ENCODE peak calls at places on chromosomes 2 and 18, in eight cellular contexts. Q, M, I, W, Y, E, K and Z are unnamed samples.

GRCh38 chr2:174593574-174594203 is 3.9 kb downstream of the WIPF1 start:
- DNase-seq in I (peak), M (no peak), E (no peak), W (peak), Q (no peak), K (peak), Y (no peak), Z (peak)

GRCh38 chr2:317501-318424 is 29.9 kb upstream of the ALKAL2 start:
- DNase-seq in K (peak), Y (no peak), Q (peak), W (peak), E (no peak), M (no peak), I (peak), Z (peak)

GRCh38 chr2:137255345-137255744 is 490.0 kb downstream of the THSD7B start:
- DNase-seq in W (no peak), Q (no peak), I (no peak), E (no peak), M (no peak), K (no peak), Y (no peak), Z (no peak)

GRCh38 chr2:240816584-240817495 is 3.2 kb downstream of the KIF1A start:
- DNase-seq in M (no peak), E (peak), Y (peak), I (no peak), W (no peak), Q (peak), K (no peak), Z (no peak)

GRCh38 chr18:79345981-79346380 is 49.7 kb upstream of the NFATC1 start:
- DNase-seq in E (no peak), Y (no peak), I (no peak), K (no peak), Q (peak), M (no peak), W (no peak), Z (no peak)

GRCh38 chr2:55923091-55923977 is at the start of gene EFEMP1:
- DNase-seq in Y (peak), Q (peak), E (peak), I (no peak), W (peak), K (peak), M (peak), Z (peak)

GRCh38 chr18:36315736-36316135 is 18.2 kb downstream of the FHOD3 start:
- DNase-seq in I (no peak), K (peak), W (peak), M (no peak), Q (peak), E (no peak), Y (no peak), Z (peak)

GRCh38 chr18:35661483-35662146 is 80.1 kb downstream of the GALNT1 start:
- DNase-seq in E (no peak), K (peak), Q (no peak), M (no peak), I (no peak), Y (no peak), W (no peak), Z (no peak)

GRCh38 chr2:231464576-231465540 is 574 bp upstream of the NCL start:
- DNase-seq in Y (peak), M (peak), E (peak), W (peak), K (peak), I (no peak), Q (peak), Z (peak)

GRCh38 chr2:138877421-138877820 is 97.2 kb upstream of the NXPH2 start:
- DNase-seq in K (no peak), E (no peak), I (no peak), M (no peak), Q (no peak), W (no peak), Y (no peak), Z (no peak)

GRCh38 chr2:101258804-101259203 is 6.1 kb downstream of the CNOT11 start:
- DNase-seq in K (no peak), M (no peak), W (no peak), Y (no peak), Q (no peak), E (no peak), I (no peak), Z (no peak)

GRCh38 chr2:69804416-69804815 is 25.0 kb upstream of the GMCL1 start:
- DNase-seq in I (no peak), E (no peak), K (no peak), M (no peak), Q (no peak), Y (no peak), W (no peak), Z (no peak)

GRCh38 chr2:210477496-210477895 is 937 bp upstream of the LANCL1 start:
- DNase-seq in I (peak), K (peak), W (peak), Y (no peak), E (no peak), Q (peak), M (peak), Z (peak)

GRCh38 chr2:60821133-60821469 is 60.3 kb upstream of the REL start:
- DNase-seq in W (no peak), Q (no peak), M (no peak), Y (no peak), I (no peak), K (no peak), E (no peak), Z (no peak)

GRCh38 chr2:14517731-14518130 is 114.8 kb upstream of the LRATD1 start:
- DNase-seq in Y (no peak), Q (no peak), K (no peak), I (no peak), W (no peak), E (no peak), M (no peak), Z (no peak)

GRCh38 chr18:2390158-2390557 is 181.1 kb downstream of the METTL4 start:
- DNase-seq in M (no peak), W (no peak), Q (no peak), E (no peak), Y (no peak), K (no peak), I (no peak), Z (no peak)

GRCh38 chr18:78562446-78563020 is 417.1 kb upstream of the SALL3 start:
- DNase-seq in Q (no peak), K (no peak), M (no peak), W (peak), E (no peak), I (no peak), Y (no peak), Z (no peak)

GRCh38 chr2:72414108-72414507 is 266.4 kb upstream of the CYP26B1 start:
- DNase-seq in M (no peak), W (no peak), Y (no peak), I (no peak), K (peak), E (no peak), Q (no peak), Z (peak)

GRCh38 chr2:9170458-9171130 is 36.0 kb upstream of the ASAP2 start:
- DNase-seq in E (no peak), W (no peak), Y (no peak), M (no peak), Q (no peak), K (no peak), I (no peak), Z (no peak)

GRCh38 chr18:77077836-77078456 is 54.6 kb downstream of the MBP start:
- DNase-seq in E (no peak), W (no peak), M (no peak), Y (no peak), K (peak), Q (no peak), I (no peak), Z (no peak)

GRCh38 chr2:154855113-154855512 is 156.6 kb downstream of the KCNJ3 start:
- DNase-seq in Q (no peak), K (no peak), Y (no peak), W (no peak), I (no peak), E (no peak), M (no peak), Z (no peak)

GRCh38 chr2:235411905-235412304 is 81.9 kb upstream of the AGAP1 start:
- DNase-seq in I (no peak), M (no peak), E (no peak), W (no peak), Y (no peak), Q (no peak), K (no peak), Z (no peak)

GRCh38 chr2:225841314-225841713 is 441.8 kb downstream of the NYAP2 start:
- DNase-seq in W (no peak), K (peak), E (no peak), M (no peak), Q (no peak), Y (no peak), I (peak), Z (peak)

GRCh38 chr18:59900222-59901128 is 679 bp downstream of the PMAIP1 start:
- DNase-seq in Q (peak), E (no peak), K (peak), M (peak), I (no peak), Y (peak), W (peak), Z (peak)

GRCh38 chr2:558302-558642 is 118.9 kb downstream of the TMEM18 start:
- DNase-seq in K (no peak), Y (no peak), Q (no peak), I (no peak), W (no peak), M (no peak), E (no peak), Z (no peak)

GRCh38 chr18:43914017-43914416 is 636.7 kb upstream of the SYT4 start:
- DNase-seq in W (no peak), K (no peak), E (no peak), M (no peak), I (no peak), Y (no peak), Q (no peak), Z (no peak)

GRCh38 chr2:169158874-169159273 is 89.5 kb downstream of the DHRS9 start:
- DNase-seq in I (no peak), M (no peak), Y (no peak), E (no peak), W (no peak), Q (no peak), K (no peak), Z (no peak)

GRCh38 chr2:70501215-70501614 is 52.4 kb downstream of the TGFA start:
- DNase-seq in Q (no peak), W (no peak), Y (no peak), K (no peak), I (no peak), E (no peak), M (no peak), Z (no peak)

GRCh38 chr2:63078852-63079606 is 28.4 kb downstream of the OTX1 start:
- DNase-seq in Q (peak), I (no peak), Y (no peak), K (no peak), M (no peak), E (no peak), W (peak), Z (peak)

GRCh38 chr2:79124907-79125720 is 4.8 kb downstream of the REG1A start:
- DNase-seq in Q (no peak), W (no peak), I (no peak), K (no peak), Y (no peak), E (no peak), M (peak), Z (no peak)

GRCh38 chr2:231361701-231362588 is 33.6 kb upstream of the B3GNT7 start:
- DNase-seq in Q (peak), Y (peak), W (no peak), E (peak), I (no peak), K (no peak), M (no peak), Z (no peak)

GRCh38 chr18:21599585-21600525 is 649 bp downstream of the ESCO1 start:
- DNase-seq in W (peak), I (peak), M (peak), Q (peak), E (peak), Y (peak), K (peak), Z (peak)

GRCh38 chr2:233265899-233266431 is 14.5 kb downstream of the ATG16L1 start:
- DNase-seq in E (no peak), M (no peak), W (no peak), I (no peak), Y (no peak), K (no peak), Q (no peak), Z (no peak)

GRCh38 chr2:175745911-175746310 is 256.2 kb downstream of the LNPK start:
- DNase-seq in M (no peak), W (no peak), Q (no peak), K (no peak), E (no peak), I (no peak), Y (no peak), Z (no peak)

GRCh38 chr2:217248312-217248935 is 388.6 kb upstream of the TNP1 start:
- DNase-seq in W (no peak), Q (peak), I (no peak), M (peak), E (no peak), K (peak), Y (peak), Z (no peak)

GRCh38 chr2:65377556-65378307 is 54.7 kb downstream of the SPRED2 start:
- DNase-seq in K (peak), I (peak), M (no peak), W (no peak), Q (peak), E (no peak), Y (no peak), Z (peak)

GRCh38 chr18:67367540-67367939 is 149.0 kb downstream of the DSEL start:
- DNase-seq in Q (no peak), K (peak), M (no peak), Y (no peak), I (no peak), W (no peak), E (no peak), Z (peak)

GRCh38 chr18:78082776-78083175 is 833.1 kb downstream of the GALR1 start:
- DNase-seq in W (no peak), E (no peak), Q (peak), I (no peak), M (no peak), Y (no peak), K (no peak), Z (no peak)

GRCh38 chr2:98771771-98772521 is 41.0 kb upstream of the MGAT4A start:
- DNase-seq in W (no peak), E (no peak), Y (no peak), K (peak), I (no peak), Q (no peak), M (no peak), Z (peak)
- H3K4me3 ChIP-seq in W (no peak), E (no peak), Y (peak), K (no peak), I (no peak), Q (no peak), M (no peak), Z (no peak)

GRCh38 chr2:220152281-220152680 is 524.9 kb downstream of the SLC4A3 start:
- DNase-seq in M (no peak), Q (no peak), I (no peak), Y (no peak), K (no peak), W (no peak), E (no peak), Z (no peak)

GRCh38 chr2:220159738-220160137 is 532.3 kb downstream of the SLC4A3 start:
- DNase-seq in E (no peak), W (no peak), I (no peak), K (no peak), Y (no peak), M (no peak), Q (no peak), Z (no peak)

GRCh38 chr2:220148849-220149248 is 521.4 kb downstream of the SLC4A3 start:
- DNase-seq in I (no peak), M (no peak), E (no peak), W (no peak), Y (no peak), K (peak), Q (no peak), Z (no peak)

GRCh38 chr2:220157312-220157711 is 529.9 kb downstream of the SLC4A3 start:
- DNase-seq in Q (peak), W (no peak), Y (no peak), M (no peak), K (no peak), E (no peak), I (no peak), Z (no peak)

DNA sequence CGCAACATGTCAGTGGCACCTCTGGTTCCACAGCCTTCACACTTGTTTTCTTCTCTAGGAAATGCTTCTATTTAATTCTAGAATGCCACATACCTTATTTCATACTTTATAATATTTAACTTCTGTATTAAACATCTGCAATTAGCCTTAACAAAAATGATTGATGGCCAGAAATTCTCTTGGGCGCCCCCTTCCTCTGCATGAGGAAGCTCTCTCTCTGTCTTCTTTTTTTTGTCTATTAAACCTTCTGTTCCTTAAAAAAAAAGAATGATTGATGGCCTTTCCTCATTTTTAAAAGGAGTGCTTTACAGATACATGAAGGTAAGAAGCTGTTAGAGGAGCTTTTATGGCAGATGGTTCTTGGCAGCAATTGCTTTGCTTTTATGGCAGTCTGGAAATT is 526.8 kb downstream of the SLC4A3 start:
- DNase-seq in I (no peak), E (no peak), Y (no peak), K (no peak), W (no peak), M (no peak), Q (no peak), Z (no peak)
- TF ChIP-seq CTCF in I (no peak), E (no peak), Y (no peak), K (no peak), W (peak), M (no peak), Q (peak), Z (no peak)

DNA sequence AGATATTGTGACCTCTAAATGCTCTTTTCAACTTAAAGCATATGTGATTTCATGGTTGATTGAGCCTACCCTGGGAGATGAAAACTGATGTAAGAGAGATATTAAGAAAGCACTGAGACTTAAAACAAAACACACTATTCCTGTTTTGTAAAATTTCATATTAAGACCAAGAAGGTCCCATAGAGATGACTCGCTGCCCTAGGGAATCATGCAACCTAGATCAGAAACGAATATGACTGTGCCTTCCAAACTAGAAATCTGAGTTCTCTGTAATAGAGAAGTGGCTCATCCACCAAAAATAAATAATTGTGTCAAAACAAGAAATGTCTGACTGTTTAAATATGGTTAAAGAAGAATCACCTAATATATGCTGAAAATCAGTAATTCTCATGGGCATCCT is 776.8 kb upstream of the SOX11 start:
- DNase-seq in I (no peak), M (no peak), E (no peak), W (no peak), Y (no peak), Q (no peak), K (no peak), Z (no peak)
- H3K4me3 ChIP-seq in I (no peak), M (no peak), E (no peak), W (no peak), Y (no peak), Q (no peak), K (no peak), Z (no peak)

DNA sequence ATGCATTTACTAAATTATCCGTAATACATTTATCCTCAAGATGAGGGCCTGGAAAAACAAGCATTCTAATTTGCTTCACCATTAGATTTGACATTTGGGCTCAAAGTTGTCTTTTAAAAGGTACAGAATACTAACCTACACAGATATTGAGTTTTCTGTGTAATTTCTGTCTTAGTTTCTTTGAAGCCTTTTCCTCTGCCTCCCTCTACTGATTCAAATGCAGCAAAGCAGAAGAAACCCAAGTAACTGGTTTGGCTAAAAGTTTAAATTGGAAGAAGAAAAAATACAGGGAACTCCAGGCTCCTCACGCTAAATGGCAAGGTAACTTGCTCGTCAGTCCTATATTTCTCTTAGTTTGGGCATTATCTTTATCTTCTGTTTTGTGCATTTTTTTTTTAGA is 53.3 kb upstream of the SLC5A7 start:
- DNase-seq in Q (no peak), K (no peak), I (no peak), W (peak), Y (no peak), E (no peak), M (no peak), Z (peak)
- TF ChIP-seq CTCF in Q (peak), K (no peak), I (peak), W (peak), Y (peak), E (no peak), M (no peak), Z (peak)

GRCh38 chr2:222862915-222863544 is 2.2 kb downstream of the ACSL3 start:
- DNase-seq in W (no peak), E (no peak), I (no peak), K (peak), Y (no peak), Q (no peak), M (no peak), Z (no peak)
- H3K4me3 ChIP-seq in W (peak), E (peak), I (peak), K (peak), Y (peak), Q (peak), M (no peak), Z (peak)

GRCh38 chr2:86396304-86396785 is 44.8 kb upstream of the KDM3A start:
- DNase-seq in I (peak), Y (no peak), M (peak), W (peak), K (peak), Q (peak), E (peak), Z (peak)
- TF ChIP-seq CTCF in I (peak), Y (peak), M (peak), W (peak), K (peak), Q (peak), E (no peak), Z (peak)

GRCh38 chr2:97718942-97719341 is 5.6 kb downstream of the ZAP70 start:
- DNase-seq in Y (peak), Q (no peak), W (no peak), I (no peak), K (no peak), E (peak), M (no peak), Z (no peak)

GRCh38 chr2:97720746-97721145 is 7.4 kb downstream of the ZAP70 start:
- DNase-seq in Q (no peak), M (no peak), E (no peak), K (no peak), I (no peak), W (no peak), Y (no peak), Z (no peak)

GRCh38 chr2:97717618-97718005 is 4.2 kb downstream of the ZAP70 start:
- DNase-seq in W (no peak), Y (no peak), I (no peak), Q (no peak), M (no peak), K (no peak), E (no peak), Z (no peak)

GRCh38 chr2:97718051-97718882 is 4.9 kb downstream of the ZAP70 start:
- DNase-seq in W (no peak), M (no peak), I (no peak), Q (no peak), K (no peak), E (peak), Y (peak), Z (no peak)

GRCh38 chr2:97719362-97720155 is 6.2 kb downstream of the ZAP70 start:
- DNase-seq in E (peak), Y (no peak), I (no peak), W (no peak), K (no peak), M (no peak), Q (no peak), Z (no peak)
- H3K4me3 ChIP-seq in E (no peak), Y (no peak), I (no peak), W (no peak), K (no peak), M (no peak), Q (no peak), Z (no peak)

GRCh38 chr2:163878718-163879117 is 142.9 kb upstream of the FIGN start:
- DNase-seq in K (no peak), Q (peak), Y (no peak), W (peak), E (no peak), M (peak), I (no peak), Z (peak)
- TF ChIP-seq CTCF in K (peak), Q (peak), Y (peak), W (peak), E (peak), M (peak), I (peak), Z (peak)

GRCh38 chr2:239244625-239245024 is 156.2 kb downstream of the HDAC4 start:
- DNase-seq in Q (no peak), I (no peak), Y (no peak), W (no peak), M (no peak), K (no peak), E (no peak), Z (no peak)

GRCh38 chr2:239247401-239248245 is 153.2 kb downstream of the HDAC4 start:
- DNase-seq in Y (no peak), M (no peak), Q (no peak), K (peak), W (no peak), E (peak), I (no peak), Z (no peak)

GRCh38 chr2:239245872-239246701 is 154.7 kb downstream of the HDAC4 start:
- DNase-seq in Q (no peak), W (no peak), I (no peak), K (no peak), E (peak), Y (no peak), M (peak), Z (no peak)

GRCh38 chr2:239245107-239245506 is 155.7 kb downstream of the HDAC4 start:
- DNase-seq in K (no peak), E (no peak), I (no peak), M (no peak), Y (no peak), W (peak), Q (no peak), Z (no peak)

GRCh38 chr2:239246723-239247122 is 154.1 kb downstream of the HDAC4 start:
- DNase-seq in K (no peak), E (peak), Y (no peak), W (no peak), M (peak), Q (no peak), I (no peak), Z (no peak)
- H3K4me3 ChIP-seq in K (no peak), E (peak), Y (no peak), W (no peak), M (no peak), Q (no peak), I (no peak), Z (no peak)